ENCODE peak calls at places on chromosomes 5 and 9, in five cellular contexts. A, J, Q, W and Z are unnamed samples.

GRCh38 chr5:66810747-66811355 is 214.7 kb downstream of the MAST4 start:
- DNase-seq in A (no peak), J (no peak), Q (peak), W (no peak), Z (no peak)

GRCh38 chr5:52893105-52893504 is 96.0 kb upstream of the ITGA2 start:
- DNase-seq in A (no peak), J (no peak), Q (no peak), W (peak), Z (no peak)

GRCh38 chr5:177303121-177303924 is at the start of the genes PRELID1 and RAB24:
- DNase-seq in A (peak), J (peak), Q (peak), W (peak), Z (peak)

GRCh38 chr9:110655723-110656641 is 12.6 kb upstream of the MUSK start:
- DNase-seq in A (no peak), J (peak), Q (no peak), W (peak), Z (no peak)

GRCh38 chr5:179272326-179273073 is 72.8 kb downstream of the ADAMTS2 start:
- DNase-seq in A (no peak), J (no peak), Q (peak), W (no peak), Z (no peak)

GRCh38 chr9:95461448-95462381 is 55.1 kb downstream of the PTCH1 start:
- DNase-seq in A (no peak), J (no peak), Q (no peak), W (no peak), Z (no peak)

GRCh38 chr5:5271606-5272321 is 131.6 kb downstream of the ADAMTS16 start:
- DNase-seq in A (no peak), J (no peak), Q (peak), W (no peak), Z (no peak)

GRCh38 chr5:139301766-139302499 is 8.4 kb downstream of the MATR3 start:
- DNase-seq in A (no peak), J (no peak), Q (no peak), W (no peak), Z (no peak)

GRCh38 chr5:142686210-142686734 is 382 bp upstream of the FGF1 start:
- DNase-seq in A (no peak), J (no peak), Q (peak), W (no peak), Z (no peak)

GRCh38 chr9:136527131-136527530 is 18.7 kb downstream of the NOTCH1 start:
- DNase-seq in A (no peak), J (no peak), Q (no peak), W (no peak), Z (no peak)

GRCh38 chr9:3224931-3225330 is 300.9 kb downstream of the RFX3 start:
- DNase-seq in A (no peak), J (no peak), Q (no peak), W (no peak), Z (no peak)

GRCh38 chr9:23526806-23527205 is 299.2 kb downstream of the ELAVL2 start:
- DNase-seq in A (no peak), J (no peak), Q (no peak), W (no peak), Z (no peak)

GRCh38 chr9:129702563-129702962 is 37.1 kb downstream of the PRRX2 start:
- DNase-seq in A (no peak), J (no peak), Q (no peak), W (peak), Z (no peak)

GRCh38 chr5:135437796-135438560 is 9.2 kb downstream of the DCANP1 start:
- DNase-seq in A (no peak), J (no peak), Q (no peak), W (peak), Z (no peak)

GRCh38 chr9:107737987-107738743 is 248.6 kb upstream of the KLF4 start:
- DNase-seq in A (no peak), J (peak), Q (no peak), W (peak), Z (no peak)

GRCh38 chr9:130741831-130742449 is 48.4 kb downstream of the EXOSC2 start:
- DNase-seq in A (no peak), J (no peak), Q (no peak), W (peak), Z (no peak)

GRCh38 chr9:520315-520714 is 305.6 kb downstream of the DOCK8 start:
- DNase-seq in A (no peak), J (no peak), Q (no peak), W (no peak), Z (no peak)

GRCh38 chr5:142821027-142821732 is 51.0 kb downstream of the ARHGAP26 start:
- DNase-seq in A (no peak), J (no peak), Q (no peak), W (no peak), Z (no peak)

GRCh38 chr9:16039103-16039987 is 486.5 kb downstream of the CCDC171 start:
- DNase-seq in A (no peak), J (no peak), Q (no peak), W (peak), Z (no peak)

GRCh38 chr5:154513669-154514084 is 35.6 kb upstream of the HAND1 start:
- DNase-seq in A (no peak), J (no peak), Q (no peak), W (peak), Z (no peak)

GRCh38 chr5:38601843-38602424 is 45.5 kb upstream of the LIFR start:
- DNase-seq in A (no peak), J (no peak), Q (no peak), W (peak), Z (no peak)

GRCh38 chr5:139738777-139739611 is 56.6 kb upstream of the PSD2 start:
- DNase-seq in A (no peak), J (no peak), Q (no peak), W (no peak), Z (peak)